ENCODE peak calls at places on chromosomes 2 and 18, in five cellular contexts. J is IMR-90, T is neuronal stem cell, B is mesenchymal stem cell, Y is H1. K is an unnamed sample.
A peak's percentile ranks its signal among the peaks of the same experiment; 100 is the strongest.

GRCh38 chr2:226655871-226656270 is 143.7 kb downstream of the IRS1 start:
- DNase-seq in T (no peak), Y (no peak), B (peak; percentile 73), J (peak; percentile 60), K (no peak)

GRCh38 chr18:5463390-5463789 is 80.4 kb downstream of the EPB41L3 start:
- DNase-seq in T (no peak), J (peak; percentile 93), B (peak; percentile 47), Y (no peak), K (peak; percentile 73)

GRCh38 chr2:42342061-42342794 is 18.8 kb downstream of the COX7A2L start:
- DNase-seq in J (peak; percentile 92), Y (no peak), T (no peak), B (peak; percentile 93), K (peak; percentile 99)

GRCh38 chr18:58662118-58662517 is 9.1 kb upstream of the MALT1 start:
- DNase-seq in J (no peak), Y (peak; percentile 11), B (no peak), T (no peak), K (no peak)

GRCh38 chr2:102485151-102485769 is 12.2 kb downstream of the SLC9A4 start:
- DNase-seq in J (no peak), Y (no peak), T (no peak), B (no peak), K (no peak)

GRCh38 chr2:25041307-25041927 is 459 bp upstream of the EFR3B start:
- DNase-seq in Y (peak; percentile 83), B (peak; percentile 60), T (peak; percentile 75), J (peak; percentile 32), K (peak; percentile 74)

GRCh38 chr18:14086459-14087231 is 45.6 kb downstream of the ZNF519 start:
- DNase-seq in T (peak; percentile 57), J (peak; percentile 37), B (peak; percentile 23), Y (peak; percentile 60), K (peak; percentile 3)

GRCh38 chr2:122643725-122644329 is 888.4 kb downstream of the TSN start:
- DNase-seq in T (no peak), Y (no peak), J (peak; percentile 1), B (peak; percentile 86), K (no peak)

GRCh38 chr18:61926532-61926931 is 33.7 kb upstream of the RNF152 start:
- DNase-seq in B (no peak), J (no peak), Y (no peak), T (no peak), K (no peak)

GRCh38 chr18:77344777-77345507 is 95.3 kb downstream of the GALR1 start:
- DNase-seq in Y (no peak), T (no peak), B (no peak), J (no peak), K (no peak)

GRCh38 chr2:48424356-48424755 is 105.6 kb upstream of the STON1 start:
- DNase-seq in Y (peak; percentile 23), J (no peak), B (no peak), T (no peak), K (no peak)

GRCh38 chr2:48417843-48418838 is 111.8 kb upstream of the STON1 start:
- DNase-seq in B (no peak), T (no peak), J (no peak), Y (no peak), K (peak; percentile 80)

GRCh38 chr2:48419884-48420511 is 110.0 kb upstream of the STON1 start:
- DNase-seq in B (no peak), T (no peak), Y (peak; percentile 57), J (no peak), K (peak; percentile 7)

GRCh38 chr2:48423376-48423775 is 106.6 kb upstream of the STON1 start:
- DNase-seq in T (no peak), Y (peak; percentile 6), B (peak; percentile 89), J (peak; percentile 93), K (no peak)

GRCh38 chr2:48420512-48421197 is 109.3 kb upstream of the STON1 start:
- DNase-seq in J (peak; percentile 88), Y (peak; percentile 96), T (peak; percentile 88), B (peak; percentile 87), K (peak; percentile 99)
- H3K4me3 ChIP-seq in J (no peak overlapping the region), Y (no peak overlapping the region), T (no peak overlapping the region), B (peak overlapping the region; percentile 29), K (no peak overlapping the region)

GRCh38 chr2:130154773-130155765 is 10.2 kb upstream of the CCDC74B start:
- DNase-seq in T (no peak), J (no peak), Y (no peak), B (no peak), K (no peak)

GRCh38 chr2:130152816-130153595 is 8.1 kb upstream of the CCDC74B start:
- DNase-seq in Y (no peak), J (no peak), B (no peak), T (no peak), K (no peak)

DNA sequence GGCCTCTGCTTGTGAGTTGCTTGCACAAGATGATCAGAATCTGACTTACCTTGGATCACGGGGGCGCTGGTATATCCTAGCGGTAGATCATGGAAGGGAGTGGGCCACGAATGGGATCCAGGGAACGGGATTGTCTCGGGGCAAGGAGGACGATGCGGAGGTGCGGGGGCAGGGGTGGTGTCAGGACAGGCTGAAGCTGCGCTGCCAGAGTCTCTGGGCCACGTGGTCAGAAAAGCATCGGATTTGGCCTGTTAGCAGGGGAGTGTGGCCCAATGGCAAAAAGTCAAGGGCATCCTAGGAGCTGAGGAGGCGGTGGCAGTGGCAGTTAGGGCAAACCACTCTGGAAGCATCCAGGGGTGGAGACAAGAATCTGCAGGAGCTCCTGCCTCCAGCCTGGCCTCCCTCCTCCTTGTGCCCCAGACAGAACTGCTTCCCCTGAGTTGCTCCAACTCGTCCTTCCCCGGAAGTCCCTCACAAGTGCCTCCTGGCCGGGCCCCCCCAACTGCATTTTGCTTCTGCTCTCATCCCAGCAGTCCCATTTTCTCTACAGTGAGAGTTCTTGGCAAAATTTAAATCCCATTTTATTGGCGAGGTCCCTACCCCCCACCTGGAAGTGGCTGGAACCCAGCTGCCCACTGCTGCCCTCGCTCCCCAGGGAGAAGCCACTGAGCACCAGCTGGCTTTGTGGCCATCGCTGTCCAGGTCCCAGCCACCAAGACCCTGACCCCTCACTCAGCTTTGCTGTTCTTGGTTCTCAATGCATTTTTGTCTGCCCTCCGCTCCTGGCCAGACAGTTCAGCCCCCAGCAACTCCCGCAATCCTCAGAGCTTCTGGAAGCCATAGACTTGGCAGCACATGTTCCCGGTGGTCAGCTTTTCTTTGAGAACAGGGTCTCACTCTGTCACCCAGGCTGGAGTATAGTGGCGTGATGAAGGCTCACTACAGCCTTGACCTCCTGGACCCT is 5.6 kb upstream of the CCDC74B start:
- DNase-seq in T (no peak), B (no peak), J (no peak), Y (peak; percentile 50), K (no peak)
- H4K91ac ChIP-seq in T (no peak overlapping the region), B (no peak overlapping the region), J (no peak overlapping the region), Y (no peak overlapping the region), K (no peak overlapping the region)

GRCh38 chr2:59885536-59885935 is 667.9 kb downstream of the BCL11A start:
- DNase-seq in Y (no peak), B (no peak), J (no peak), T (no peak), K (no peak)
- H2BK5ac ChIP-seq in Y (no peak overlapping the region), B (no peak overlapping the region), J (no peak overlapping the region), T (no peak overlapping the region), K (no peak overlapping the region)

DNA sequence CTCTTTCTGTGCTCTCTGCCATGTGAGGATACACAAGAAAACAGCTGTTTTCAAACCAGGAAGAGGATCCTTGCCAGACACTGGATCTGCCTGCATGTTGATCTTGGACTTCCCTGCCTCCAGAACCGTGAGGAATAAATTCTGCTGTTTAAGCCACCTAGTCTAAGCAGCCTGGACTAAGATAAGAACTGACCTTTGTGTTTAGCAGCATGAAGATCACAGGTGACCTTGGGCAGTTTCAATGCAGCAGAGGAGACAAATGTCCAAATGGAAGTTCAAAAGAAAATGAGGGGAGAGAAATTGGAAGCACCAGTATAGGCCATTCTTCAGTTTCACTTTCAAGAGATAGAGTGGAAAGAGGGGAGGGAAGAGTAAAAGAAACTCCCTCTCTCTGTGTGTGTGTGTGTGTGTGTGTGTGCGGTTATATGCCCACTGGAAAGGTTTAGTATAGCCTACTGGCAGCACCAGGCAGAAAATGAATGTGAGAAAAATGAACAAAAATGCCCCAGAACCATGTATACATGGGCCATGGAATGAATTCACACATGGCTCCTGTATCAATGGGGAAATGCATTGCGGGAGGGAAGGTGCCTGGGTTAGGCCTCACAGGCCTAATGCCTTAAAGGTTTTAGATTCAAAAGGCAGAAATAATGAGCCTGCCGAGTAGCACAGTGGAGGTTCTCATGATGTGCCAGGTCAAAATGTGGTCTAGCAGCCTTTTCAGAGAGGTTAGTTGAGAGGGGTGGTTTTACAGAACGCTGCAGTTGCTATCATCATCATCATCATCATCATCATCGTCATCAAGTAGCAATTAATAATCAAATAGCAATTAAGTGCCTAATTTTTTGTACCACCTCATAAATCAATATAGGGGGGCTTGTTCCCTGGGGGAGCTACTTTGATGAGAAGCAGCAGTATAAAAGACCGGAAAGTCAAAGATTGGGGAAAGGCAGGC is 1.1 kb upstream of the CERS6 start:
- DNase-seq in B (no peak), Y (no peak), J (no peak), T (no peak), K (peak; percentile 16)
- H3K4me3 ChIP-seq in B (peak overlapping the region; percentile 94), Y (no peak overlapping the region), J (peak overlapping the region; percentile 83), T (no peak overlapping the region), K (no peak overlapping the region)

GRCh38 chr2:231709636-231709980 is 1.3 kb downstream of the PTMA start:
- DNase-seq in T (no peak), J (no peak), B (no peak), Y (peak; percentile 57), K (no peak)

GRCh38 chr2:231707625-231708049 is 688 bp upstream of the PTMA start:
- DNase-seq in J (no peak), B (no peak), T (no peak), Y (peak; percentile 85), K (peak; percentile 60)

GRCh38 chr2:231708773-231709635 is 679 bp downstream of the PTMA start:
- DNase-seq in J (peak; percentile 31), Y (peak; percentile 50), B (peak; percentile 69), T (no peak), K (peak; percentile 46)

GRCh38 chr2:231708050-231708772 is at the start of gene PTMA:
- DNase-seq in Y (peak; percentile 98), J (peak; percentile 100), T (peak; percentile 99), B (peak; percentile 100), K (peak; percentile 100)

DNA sequence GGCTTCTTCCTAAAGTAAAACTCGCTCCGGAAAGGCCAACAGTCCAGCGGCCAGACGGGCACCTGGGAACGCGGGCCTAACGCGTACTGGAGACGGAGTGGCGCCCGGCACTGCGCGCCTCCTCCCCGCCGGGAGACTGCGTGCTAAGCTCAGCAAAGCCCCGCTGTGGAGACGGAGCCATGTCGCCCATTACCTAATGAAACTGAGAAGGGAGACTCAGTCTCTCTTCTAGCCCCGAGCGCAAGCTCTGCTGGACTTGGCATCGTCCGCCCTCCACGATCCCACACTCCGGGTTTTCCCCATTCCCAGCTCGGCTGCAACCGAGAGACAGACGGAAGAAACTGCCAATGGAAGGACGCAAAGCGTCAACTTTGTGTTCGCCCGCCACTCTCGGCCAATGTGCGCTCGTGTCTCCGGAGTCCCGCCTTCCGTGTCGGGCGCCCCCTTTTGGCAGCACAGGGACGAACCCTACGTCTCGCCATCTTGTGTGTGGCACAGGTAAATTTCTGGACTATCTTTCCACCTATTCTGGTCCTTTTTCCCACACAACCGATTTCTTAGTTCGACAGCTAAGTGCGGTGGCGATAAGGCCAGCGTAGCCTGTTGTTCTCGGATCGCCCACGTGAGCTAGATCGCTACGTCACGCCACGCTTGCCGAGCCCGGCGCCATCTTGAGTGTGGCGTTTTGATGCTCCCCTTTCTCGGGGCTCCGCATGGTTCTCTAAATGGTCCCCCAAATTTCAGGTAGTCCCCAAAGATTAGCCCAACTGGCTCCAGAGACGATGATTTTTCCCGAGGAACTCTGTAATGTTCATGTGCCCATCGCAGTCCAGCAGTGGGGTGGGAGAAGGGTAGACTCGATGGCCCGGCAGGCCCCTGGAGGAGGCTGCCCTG is 1.3 kb upstream of the PTMA start:
- DNase-seq in B (peak; percentile 98), J (peak; percentile 99), T (peak; percentile 98), Y (peak; percentile 98), K (peak; percentile 99)
- H4K91ac ChIP-seq in B (peak overlapping the region; percentile 99), J (peak overlapping the region; percentile 100), T (peak overlapping the region; percentile 100), Y (peak overlapping the region; percentile 100), K (peak overlapping the region; percentile 99)